ENCODE peak calls at places on chromosomes 11 and 22, in four cellular contexts. O is pancreas, L is mucosa of descending colon, T is IMR-90. D is an unnamed sample.

GRCh38 chr11:103800406-103801114 is 235.9 kb upstream of the DDI1 start:
- DNase-seq in O (no peak), L (no peak), T (no peak), D (no peak)

GRCh38 chr11:128915148-128915519 is 24.0 kb downstream of the KCNJ5 start:
- DNase-seq in O (no peak), L (no peak), T (no peak), D (no peak)

GRCh38 chr11:60942970-60943565 is 8.9 kb downstream of the SLC15A3 start:
- DNase-seq in O (no peak), L (no peak), T (no peak), D (no peak)

GRCh38 chr22:42792909-42793847 is 63.9 kb downstream of the ARFGAP3 start:
- DNase-seq in O (peak; percentile 58), L (no peak), T (no peak), D (no peak)

GRCh38 chr11:70776914-70777532 is 378.7 kb downstream of the CTTN start:
- DNase-seq in O (no peak), L (no peak), T (no peak), D (no peak)

GRCh38 chr11:111532365-111532709 is 8.2 kb upstream of the LAYN start:
- DNase-seq in O (no peak), L (no peak), T (no peak), D (no peak)

GRCh38 chr11:79374707-79375106 is 66.1 kb downstream of the TENM4 start:
- DNase-seq in O (no peak), L (no peak), T (no peak), D (no peak)

GRCh38 chr11:61510178-61510979 is 1.8 kb downstream of the LRRC10B start:
- DNase-seq in O (no peak), L (no peak), T (no peak), D (no peak)

GRCh38 chr11:64317325-64317960 is at the start of gene TRMT112:
- DNase-seq in O (peak; percentile 87), L (peak; percentile 94), T (peak; percentile 98), D (peak; percentile 98)

GRCh38 chr11:87290304-87290922 is 252.7 kb downstream of the TMEM135 start:
- DNase-seq in O (no peak), L (no peak), T (peak; percentile 64), D (no peak)

GRCh38 chr11:107577312-107577711 is 11.8 kb upstream of the ALKBH8 start:
- DNase-seq in O (no peak), L (no peak), T (no peak), D (no peak)

GRCh38 chr11:8760896-8761295 is 78.3 kb downstream of the RPL27A start:
- DNase-seq in O (no peak), L (no peak), T (peak; percentile 59), D (no peak)

GRCh38 chr22:17057959-17058814 is 26.6 kb upstream of the IL17RA start:
- DNase-seq in O (peak; percentile 67), L (peak; percentile 42), T (peak; percentile 73), D (peak; percentile 53)

GRCh38 chr11:110356769-110357671 is 60.6 kb upstream of the RDX start:
- DNase-seq in O (no peak), L (no peak), T (peak; percentile 29), D (no peak)

GRCh38 chr11:72375241-72375640 is 59.1 kb downstream of the CLPB start:
- DNase-seq in O (no peak), L (no peak), T (no peak), D (no peak)

GRCh38 chr22:17891427-17892167 is 117.3 kb upstream of the BID start:
- DNase-seq in O (no peak), L (peak; percentile 92), T (no peak), D (peak; percentile 51)

GRCh38 chr22:24523873-24524272 is 28.7 kb downstream of the UPB1 start:
- DNase-seq in O (no peak), L (no peak), T (peak; percentile 59), D (no peak)

GRCh38 chr11:129853508-129854228 is 38.0 kb downstream of the TMEM45B start:
- DNase-seq in O (peak; percentile 81), L (peak; percentile 88), T (peak; percentile 49), D (peak; percentile 73)

GRCh38 chr11:75625970-75626691 is 42.7 kb downstream of the MAP6 start:
- DNase-seq in O (no peak), L (no peak), T (peak; percentile 95), D (no peak)

GRCh38 chr22:39013923-39014722 is at the start of gene APOBEC3C:
- DNase-seq in O (no peak), L (peak; percentile 77), T (peak; percentile 90), D (peak; percentile 86)

GRCh38 chr22:39016592-39016991 is 2.5 kb downstream of the APOBEC3C start:
- DNase-seq in O (no peak), L (no peak), T (no peak), D (no peak)

GRCh38 chr22:39010946-39011625 is 3.0 kb upstream of the APOBEC3C start:
- DNase-seq in O (no peak), L (no peak), T (no peak), D (no peak)

GRCh38 chr22:39017596-39018365 is 3.1 kb upstream of the APOBEC3D start:
- DNase-seq in O (no peak), L (no peak), T (no peak), D (no peak)

GRCh38 chr22:39012525-39013516 is 1.2 kb upstream of the APOBEC3C start:
- DNase-seq in O (no peak), L (no peak), T (no peak), D (no peak)
- TF ChIP-seq CTCF in O (no peak), L (no peak), T (no peak), D (no peak)

GRCh38 chr22:38843201-38843715 is 570 bp downstream of the NPTXR start:
- DNase-seq in O (peak; percentile 77), L (peak; percentile 49), T (peak; percentile 81), D (no peak)

GRCh38 chr22:38842512-38843200 is 1.2 kb downstream of the NPTXR start:
- DNase-seq in O (no peak), L (no peak), T (no peak), D (no peak)

GRCh38 chr22:38845368-38845740 is 1.5 kb upstream of the NPTXR start:
- DNase-seq in O (no peak), L (no peak), T (no peak), D (no peak)

GRCh38 chr22:38844661-38845367 is 986 bp upstream of the NPTXR start:
- DNase-seq in O (no peak), L (no peak), T (no peak), D (peak; percentile 34)

DNA sequence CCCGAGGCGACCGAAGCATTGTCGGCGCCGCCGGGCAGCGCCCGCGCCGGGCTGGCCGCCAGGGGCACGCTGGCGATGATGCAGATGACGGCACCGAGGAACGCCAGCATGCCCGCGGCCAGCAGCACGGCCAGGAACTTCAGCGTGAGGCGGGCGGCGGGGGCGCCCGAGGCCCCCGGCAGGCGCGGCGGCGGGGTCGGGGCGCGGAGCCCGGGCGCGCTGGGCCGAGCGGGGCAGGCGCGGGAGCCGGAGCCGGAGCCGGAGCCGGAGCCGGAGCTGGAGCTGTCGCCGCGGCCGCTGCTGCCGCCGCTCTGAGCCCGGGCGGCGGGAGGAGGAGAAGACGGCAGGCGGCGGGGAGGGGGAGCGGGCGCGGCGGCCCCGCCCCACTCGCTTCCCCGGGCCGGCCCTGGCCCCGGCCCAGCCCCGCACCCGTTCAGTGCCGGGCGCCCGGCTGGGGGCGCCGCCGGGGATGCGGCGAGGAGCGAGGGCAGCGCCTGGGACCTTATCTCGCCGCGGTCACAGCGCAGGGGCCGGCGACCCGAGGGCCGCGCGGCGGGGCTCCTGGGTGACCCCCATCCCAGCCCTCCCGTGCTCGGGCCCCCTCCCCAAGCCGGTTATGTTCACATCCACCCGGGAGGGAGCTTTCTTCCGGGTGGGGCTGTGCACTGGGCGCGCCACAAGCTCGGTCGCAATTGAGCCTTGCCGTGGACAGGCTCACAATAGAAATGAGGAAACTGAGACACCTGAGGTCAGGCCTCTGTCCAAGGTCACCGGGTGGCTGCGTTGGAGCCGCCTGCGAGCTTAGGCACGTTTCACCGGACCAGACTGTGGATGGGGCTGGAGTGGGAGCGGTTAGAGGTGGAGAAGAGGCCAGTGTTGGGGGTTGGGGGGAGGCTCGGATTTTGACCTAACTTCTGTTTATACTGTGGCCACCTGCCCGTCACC is at the start of gene NPTXR:
- DNase-seq in O (peak; percentile 85), L (peak; percentile 50), T (peak; percentile 31), D (peak; percentile 84)
- H3K4me3 ChIP-seq in O (peak within 1 kb of the TSS; percentile 62), L (no peak within 1 kb of the TSS), T (peak within 1 kb of the TSS; percentile 41), D (peak within 1 kb of the TSS; percentile 22)

GRCh38 chr11:45182902-45183301 is 36.5 kb downstream of the PRDM11 start:
- DNase-seq in O (no peak), L (no peak), T (peak; percentile 19), D (no peak)
- TF ChIP-seq CTCF in O (peak; percentile 50), L (peak; percentile 41), T (peak; percentile 43), D (peak; percentile 22)

DNA sequence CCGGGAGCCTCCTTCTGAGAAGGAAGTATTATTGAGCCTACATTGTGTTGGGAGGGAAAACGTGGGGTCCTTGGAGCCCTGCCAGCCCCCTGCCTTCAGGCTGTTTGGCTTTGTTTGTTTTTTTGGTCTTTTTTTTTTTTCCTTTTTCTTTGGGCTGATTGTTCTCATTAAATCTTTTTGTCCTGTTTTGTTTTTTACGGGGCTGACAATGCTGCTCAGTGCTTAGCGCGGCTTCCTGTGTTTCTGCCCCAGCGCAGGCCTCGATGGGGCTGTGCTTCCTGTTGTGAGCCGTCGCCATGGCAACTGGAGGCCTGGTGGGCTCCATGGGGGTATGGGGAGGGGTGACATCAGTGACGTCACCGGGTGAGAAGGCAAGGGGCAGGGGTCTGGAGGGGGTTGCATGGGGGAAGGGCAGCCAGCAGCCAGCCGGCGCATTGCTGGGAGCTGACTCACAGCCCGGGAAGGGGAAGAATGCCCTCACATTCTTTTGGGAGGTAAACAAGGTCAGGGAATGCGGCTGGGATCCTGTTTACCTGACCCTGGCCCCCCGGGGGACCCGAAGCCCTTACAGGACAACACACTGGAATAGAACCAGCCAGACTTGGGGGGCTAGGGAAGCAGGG is 22.1 kb upstream of the CBX7 start:
- DNase-seq in O (no peak), L (peak; percentile 69), T (peak; percentile 89), D (peak; percentile 88)
- H3K4me3 ChIP-seq in O (no peak overlapping the region), L (no peak overlapping the region), T (no peak overlapping the region), D (no peak overlapping the region)

DNA sequence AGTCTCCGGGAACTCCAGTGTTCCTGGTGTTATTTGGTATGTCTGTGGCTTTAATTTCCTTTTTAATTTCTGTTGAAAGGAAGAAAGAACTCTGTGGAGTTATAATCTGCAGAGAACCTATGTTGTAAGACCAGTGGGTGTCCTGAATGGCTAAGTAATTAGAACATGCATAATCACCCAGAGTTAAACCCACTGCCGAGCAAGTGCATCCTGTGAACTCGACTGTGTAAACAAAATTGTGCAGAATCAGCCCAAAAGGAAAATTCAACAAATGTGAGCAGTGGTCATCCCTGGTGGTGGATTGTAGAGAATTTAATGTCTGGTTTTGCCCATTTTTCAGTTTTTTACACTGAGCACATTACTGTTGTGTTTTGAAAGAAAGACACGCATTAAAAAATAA is 162.5 kb downstream of the COMMD9 start:
- DNase-seq in O (no peak), L (no peak), T (no peak), D (no peak)
- TF ChIP-seq CTCF in O (no peak), L (no peak), T (no peak), D (no peak)

D was measured in left lung.